ENCODE peak calls at places on chromosomes 5 and 9, in four cellular contexts. G, E, N and J are unnamed samples.
A peak's percentile ranks its signal among the peaks of the same experiment; 100 is the strongest.

GRCh38 chr5:114449836-114450515 is 88.1 kb downstream of the KCNN2 start:
- DNase-seq in N (peak; percentile 45), G (peak; percentile 62), E (no peak), J (peak; percentile 14)

GRCh38 chr9:26331223-26331622 is 561.4 kb downstream of the CAAP1 start:
- DNase-seq in N (no peak), E (no peak), G (no peak), J (no peak)

GRCh38 chr5:6780802-6781391 is 67.7 kb downstream of the TENT4A start:
- DNase-seq in E (no peak), N (no peak), G (no peak), J (no peak)

GRCh38 chr9:27487128-27487527 is 37.0 kb upstream of the IFNK start:
- DNase-seq in G (peak; percentile 26), N (no peak), E (no peak), J (no peak)

GRCh38 chr5:128579111-128579510 is 41.1 kb upstream of the FBN2 start:
- DNase-seq in G (peak; percentile 92), N (no peak), E (no peak), J (peak; percentile 87)

GRCh38 chr9:27367922-27368316 is 71.0 kb upstream of the EQTN start:
- DNase-seq in E (no peak), N (no peak), G (no peak), J (peak; percentile 59)

GRCh38 chr9:74771262-74771585 is 116.5 kb downstream of the TRPM6 start:
- DNase-seq in E (no peak), N (no peak), G (no peak), J (no peak)

GRCh38 chr9:90900130-90900529 is 98.5 kb downstream of the SYK start:
- DNase-seq in E (no peak), G (no peak), N (no peak), J (peak; percentile 13)

GRCh38 chr5:38670878-38671277 is 114.4 kb upstream of the LIFR start:
- DNase-seq in G (peak; percentile 90), E (no peak), N (peak; percentile 28), J (peak; percentile 63)

GRCh38 chr5:31731016-31731415 is 92.1 kb downstream of the PDZD2 start:
- DNase-seq in G (no peak), E (no peak), N (no peak), J (no peak)

GRCh38 chr9:120265791-120266190 is 314.2 kb downstream of the CDK5RAP2 start:
- DNase-seq in E (no peak), G (no peak), N (no peak), J (no peak)

GRCh38 chr5:107329850-107330249 is 340.9 kb downstream of the EFNA5 start:
- DNase-seq in N (no peak), G (no peak), E (no peak), J (no peak)

GRCh38 chr5:96963267-96963666 is 27.4 kb downstream of the LNPEP start:
- DNase-seq in N (peak; percentile 18), E (no peak), G (peak; percentile 85), J (peak; percentile 73)